ENCODE peak calls at places on chromosome 17, in seven cellular contexts. One of them, this sample, is unnamed. For H4K20me1 and H3K9me3, the result is how much of the 10 kb centered on the place peaks cover.

GRCh38 chr17:15776871-15777270 is 44.8 kb downstream of the TBC1D26 start:
- DNase-seq in neural progenitor cell: no peak
- DNase-seq in endothelial cell of umbilical vein: no peak
- DNase-seq in IMR-90: no peak
- DNase-seq in SK-N-SH: no peak
- DNase-seq in H1: no peak
- DNase-seq in osteoblast: no peak
- DNase-seq in this sample: no peak

GRCh38 chr17:34991606-34992005 is 11.3 kb downstream of the LIG3 start:
- DNase-seq in neural progenitor cell: no peak
- DNase-seq in SK-N-SH: no peak
- DNase-seq in endothelial cell of umbilical vein: no peak
- DNase-seq in osteoblast: no peak
- DNase-seq in IMR-90: no peak
- DNase-seq in H1: no peak
- DNase-seq in this sample: no peak

GRCh38 chr17:41404024-41404651 is 6.7 kb upstream of the KRT31 start:
- DNase-seq in SK-N-SH: no peak
- DNase-seq in neural progenitor cell: no peak
- DNase-seq in IMR-90: peak
- DNase-seq in endothelial cell of umbilical vein: peak
- DNase-seq in osteoblast: peak
- DNase-seq in H1: no peak
- DNase-seq in this sample: peak

GRCh38 chr17:49548506-49549310 is 27.0 kb upstream of the NXPH3 start:
- DNase-seq in H1: no peak
- DNase-seq in neural progenitor cell: peak
- DNase-seq in osteoblast: peak
- DNase-seq in SK-N-SH: peak
- DNase-seq in IMR-90: peak
- DNase-seq in endothelial cell of umbilical vein: no peak
- DNase-seq in this sample: no peak

GRCh38 chr17:6908807-6909206 is 77.3 kb upstream of the TEKT1 start:
- DNase-seq in H1: no peak
- DNase-seq in IMR-90: no peak
- DNase-seq in endothelial cell of umbilical vein: no peak
- DNase-seq in neural progenitor cell: no peak
- DNase-seq in SK-N-SH: no peak
- DNase-seq in osteoblast: no peak
- DNase-seq in this sample: no peak

GRCh38 chr17:80601146-80601545 is 56.5 kb downstream of the RPTOR start:
- DNase-seq in SK-N-SH: no peak
- DNase-seq in endothelial cell of umbilical vein: no peak
- DNase-seq in neural progenitor cell: no peak
- DNase-seq in osteoblast: no peak
- DNase-seq in H1: no peak
- DNase-seq in IMR-90: no peak
- DNase-seq in this sample: no peak

GRCh38 chr17:42174126-42174783 is 6.7 kb downstream of the KCNH4 start:
- DNase-seq in H1: no peak
- DNase-seq in SK-N-SH: no peak
- DNase-seq in osteoblast: peak
- DNase-seq in endothelial cell of umbilical vein: no peak
- DNase-seq in neural progenitor cell: no peak
- DNase-seq in IMR-90: no peak
- DNase-seq in this sample: no peak

GRCh38 chr17:9307313-9307998 is 268.2 kb downstream of the STX8 start:
- DNase-seq in endothelial cell of umbilical vein: peak
- DNase-seq in IMR-90: peak
- DNase-seq in SK-N-SH: no peak
- DNase-seq in neural progenitor cell: peak
- DNase-seq in H1: no peak
- DNase-seq in osteoblast: no peak
- DNase-seq in this sample: no peak

GRCh38 chr17:74603032-74603635 is 11.1 kb upstream of the CD300LD start:
- DNase-seq in SK-N-SH: no peak
- DNase-seq in H1: no peak
- DNase-seq in endothelial cell of umbilical vein: no peak
- DNase-seq in IMR-90: no peak
- DNase-seq in neural progenitor cell: no peak
- DNase-seq in osteoblast: no peak
- DNase-seq in this sample: no peak

GRCh38 chr17:8173056-8173870 is 2.9 kb downstream of the TMEM107 start:
- DNase-seq in IMR-90: peak
- DNase-seq in osteoblast: peak
- DNase-seq in endothelial cell of umbilical vein: peak
- DNase-seq in SK-N-SH: peak
- DNase-seq in neural progenitor cell: peak
- DNase-seq in H1: no peak
- DNase-seq in this sample: peak

GRCh38 chr17:6574689-6575595 is 18.6 kb upstream of the PITPNM3 start:
- DNase-seq in endothelial cell of umbilical vein: peak
- DNase-seq in H1: no peak
- DNase-seq in SK-N-SH: no peak
- DNase-seq in neural progenitor cell: peak
- DNase-seq in osteoblast: peak
- DNase-seq in IMR-90: peak
- DNase-seq in this sample: peak

GRCh38 chr17:4577386-4577993 is 6.8 kb upstream of the SMTNL2 start:
- DNase-seq in IMR-90: no peak
- DNase-seq in H1: no peak
- DNase-seq in endothelial cell of umbilical vein: no peak
- DNase-seq in SK-N-SH: no peak
- DNase-seq in osteoblast: no peak
- DNase-seq in neural progenitor cell: no peak
- DNase-seq in this sample: no peak

GRCh38 chr17:79137791-79138190 is 63.2 kb downstream of the ENGASE start:
- DNase-seq in osteoblast: no peak
- DNase-seq in endothelial cell of umbilical vein: no peak
- DNase-seq in H1: no peak
- DNase-seq in SK-N-SH: peak
- DNase-seq in IMR-90: no peak
- DNase-seq in neural progenitor cell: no peak
- DNase-seq in this sample: no peak

GRCh38 chr17:31495049-31495885 is 103.8 kb downstream of the RAB11FIP4 start:
- DNase-seq in SK-N-SH: peak
- DNase-seq in osteoblast: peak
- DNase-seq in H1: no peak
- DNase-seq in neural progenitor cell: no peak
- DNase-seq in endothelial cell of umbilical vein: no peak
- DNase-seq in IMR-90: no peak
- DNase-seq in this sample: no peak

GRCh38 chr17:6752068-6752909 is 3.6 kb upstream of the XAF1 start:
- DNase-seq in IMR-90: peak
- DNase-seq in osteoblast: peak
- DNase-seq in endothelial cell of umbilical vein: peak
- DNase-seq in H1: no peak
- DNase-seq in SK-N-SH: no peak
- DNase-seq in neural progenitor cell: no peak
- DNase-seq in this sample: peak

GRCh38 chr17:53191878-53192277 is 630.8 kb upstream of the KIF2B start:
- DNase-seq in SK-N-SH: no peak
- DNase-seq in neural progenitor cell: no peak
- DNase-seq in IMR-90: no peak
- DNase-seq in endothelial cell of umbilical vein: no peak
- DNase-seq in H1: no peak
- DNase-seq in osteoblast: no peak
- DNase-seq in this sample: no peak

GRCh38 chr17:47665655-47666054 is 15.9 kb downstream of the KPNB1 start:
- DNase-seq in SK-N-SH: no peak
- DNase-seq in IMR-90: peak
- DNase-seq in endothelial cell of umbilical vein: no peak
- DNase-seq in neural progenitor cell: no peak
- DNase-seq in osteoblast: peak
- DNase-seq in H1: no peak
- DNase-seq in this sample: no peak

GRCh38 chr17:55740515-55741352 is 10.1 kb upstream of the PCTP start:
- DNase-seq in neural progenitor cell: no peak
- DNase-seq in SK-N-SH: no peak
- DNase-seq in osteoblast: no peak
- DNase-seq in endothelial cell of umbilical vein: no peak
- DNase-seq in IMR-90: no peak
- DNase-seq in H1: no peak
- DNase-seq in this sample: no peak

DNA sequence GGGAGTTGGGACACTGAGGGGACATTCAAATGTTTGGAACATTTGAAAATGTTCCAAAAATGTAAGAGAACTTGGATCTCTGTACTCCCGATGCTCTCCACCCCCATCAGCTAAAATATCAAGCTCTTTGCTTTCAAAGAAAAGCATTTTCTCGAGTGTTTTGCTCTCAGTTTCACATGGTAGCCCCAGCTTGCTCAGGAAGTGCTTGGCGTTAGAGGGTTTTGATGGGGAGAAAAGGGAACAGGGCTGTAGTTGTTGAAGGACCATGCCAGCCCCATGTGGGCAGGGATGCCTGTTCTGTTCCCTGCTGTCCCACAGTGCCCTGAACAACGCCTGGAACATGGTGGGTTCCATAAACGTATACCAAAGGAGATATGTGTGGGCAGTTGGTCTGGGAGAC is 37.0 kb downstream of the RAI1 start:
- DNase-seq in H1: no peak
- DNase-seq in IMR-90: no peak
- DNase-seq in osteoblast: no peak
- DNase-seq in SK-N-SH: no peak
- DNase-seq in endothelial cell of umbilical vein: no peak
- DNase-seq in neural progenitor cell: no peak
- DNase-seq in this sample: no peak
- H4K20me1 ChIP-seq in H1: under half
- H4K20me1 ChIP-seq in IMR-90: half or more
- H4K20me1 ChIP-seq in osteoblast: under half
- H4K20me1 ChIP-seq in SK-N-SH: half or more
- H4K20me1 ChIP-seq in endothelial cell of umbilical vein: under half
- H4K20me1 ChIP-seq in neural progenitor cell: half or more
- H4K20me1 ChIP-seq in this sample: half or more

GRCh38 chr17:10992097-10992496 is 154.2 kb upstream of the PIRT start:
- DNase-seq in H1: no peak
- DNase-seq in neural progenitor cell: no peak
- DNase-seq in osteoblast: no peak
- DNase-seq in IMR-90: no peak
- DNase-seq in SK-N-SH: no peak
- DNase-seq in endothelial cell of umbilical vein: no peak
- DNase-seq in this sample: no peak

GRCh38 chr17:10987786-10988185 is 149.9 kb upstream of the PIRT start:
- DNase-seq in H1: no peak
- DNase-seq in neural progenitor cell: no peak
- DNase-seq in endothelial cell of umbilical vein: no peak
- DNase-seq in IMR-90: no peak
- DNase-seq in SK-N-SH: no peak
- DNase-seq in osteoblast: no peak
- DNase-seq in this sample: no peak

DNA sequence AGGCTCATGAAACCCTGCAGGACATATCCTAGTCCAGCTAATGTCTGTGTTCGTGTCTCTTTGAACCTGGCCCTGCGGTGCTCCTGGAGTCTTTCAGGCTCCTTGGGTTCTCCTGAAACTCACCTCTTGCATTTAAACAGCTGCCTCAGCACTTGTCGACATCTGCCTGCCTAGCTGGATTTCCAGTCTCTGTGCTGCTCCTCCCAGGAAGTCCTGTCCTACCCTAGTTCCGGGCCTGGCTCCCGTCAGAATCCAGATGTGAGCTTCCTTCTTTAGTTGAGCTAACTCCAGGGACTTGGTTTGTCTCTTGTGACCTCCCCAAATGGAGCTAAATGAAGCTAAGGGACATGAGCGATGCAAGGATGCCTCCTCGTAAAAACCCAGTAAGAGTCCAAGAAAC is 155.2 kb upstream of the PIRT start:
- DNase-seq in H1: no peak
- DNase-seq in osteoblast: no peak
- DNase-seq in endothelial cell of umbilical vein: no peak
- DNase-seq in SK-N-SH: no peak
- DNase-seq in IMR-90: no peak
- DNase-seq in neural progenitor cell: no peak
- DNase-seq in this sample: no peak
- H3K9me3 ChIP-seq in H1: under half
- H3K9me3 ChIP-seq in osteoblast: under half
- H3K9me3 ChIP-seq in endothelial cell of umbilical vein: under half
- H3K9me3 ChIP-seq in SK-N-SH: under half
- H3K9me3 ChIP-seq in IMR-90: under half
- H3K9me3 ChIP-seq in neural progenitor cell: under half
- H3K9me3 ChIP-seq in this sample: under half

DNA sequence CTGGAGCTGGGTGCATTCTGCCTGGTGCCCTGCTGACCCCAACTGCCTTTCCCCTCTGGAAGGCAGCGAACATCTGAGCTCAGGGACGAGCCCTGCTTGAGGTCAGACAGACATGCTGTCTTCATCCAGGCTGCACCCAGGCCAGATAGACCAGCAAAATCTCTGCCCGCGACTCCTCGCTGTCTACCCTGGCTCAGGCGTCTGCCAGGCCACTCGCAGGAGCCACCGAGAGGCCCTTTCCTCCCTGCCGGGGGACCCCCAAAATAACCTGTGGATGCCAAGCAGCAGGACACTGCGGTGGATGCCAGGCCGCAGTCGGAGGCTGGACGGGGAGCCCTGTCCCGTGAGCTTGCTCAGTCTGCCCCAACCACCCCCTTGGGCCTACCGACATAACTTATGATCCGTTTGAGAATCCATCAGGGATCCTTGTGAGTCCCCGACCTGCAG is 3.3 kb upstream of the SLC25A10 start:
- DNase-seq in osteoblast: peak
- DNase-seq in H1: no peak
- DNase-seq in neural progenitor cell: no peak
- DNase-seq in IMR-90: no peak
- DNase-seq in endothelial cell of umbilical vein: no peak
- DNase-seq in SK-N-SH: no peak
- DNase-seq in this sample: no peak
- H4K20me1 ChIP-seq in osteoblast: under half
- H4K20me1 ChIP-seq in H1: under half
- H4K20me1 ChIP-seq in neural progenitor cell: under half
- H4K20me1 ChIP-seq in IMR-90: under half
- H4K20me1 ChIP-seq in endothelial cell of umbilical vein: under half
- H4K20me1 ChIP-seq in SK-N-SH: under half
- H4K20me1 ChIP-seq in this sample: half or more

DNA sequence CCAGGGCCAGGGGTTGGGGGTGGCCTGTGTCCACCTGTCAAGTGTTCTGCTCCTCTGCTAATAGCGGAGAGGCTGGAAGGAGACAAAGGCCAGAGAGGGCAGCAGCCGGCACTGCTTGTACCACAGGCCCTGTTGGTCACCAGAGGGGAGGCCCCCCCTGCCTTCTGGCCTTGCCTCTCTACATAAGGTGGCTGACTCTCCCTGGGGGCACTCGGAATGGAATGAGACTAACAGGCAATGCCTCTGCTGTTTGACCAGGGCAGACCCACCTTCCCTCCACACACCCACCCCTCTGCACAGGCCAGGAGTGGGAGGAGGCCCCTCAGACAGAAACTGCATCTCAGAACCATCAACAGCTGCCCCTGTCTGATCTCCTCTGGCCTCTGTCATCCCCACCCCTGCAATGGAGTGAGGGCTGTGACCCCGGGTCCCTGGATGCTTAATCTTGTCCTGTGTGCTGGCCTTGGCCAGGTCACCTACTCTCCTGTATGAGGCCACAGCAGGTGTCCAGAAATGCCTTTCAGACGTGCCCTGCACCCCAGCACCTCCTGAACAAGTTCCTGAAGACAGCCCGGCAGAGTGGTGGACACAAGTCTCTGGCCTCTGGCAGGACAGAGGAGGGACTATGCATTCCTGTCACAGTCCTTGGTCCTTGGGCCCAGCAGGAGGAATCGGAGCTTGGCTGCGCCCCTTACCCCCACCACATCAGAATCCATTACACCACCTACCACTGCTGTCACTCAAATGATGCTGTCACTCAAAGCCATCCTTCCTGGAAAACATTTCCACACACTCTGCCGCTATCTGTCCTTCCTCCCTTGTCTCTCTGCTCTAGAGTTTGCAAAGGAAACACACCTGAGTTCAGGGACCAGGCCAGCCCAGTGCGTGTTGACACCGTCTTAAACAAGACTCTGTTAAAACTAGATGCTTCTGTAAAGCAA is 107.5 kb upstream of the ZNF750 start:
- DNase-seq in IMR-90: no peak
- DNase-seq in H1: no peak
- DNase-seq in neural progenitor cell: no peak
- DNase-seq in endothelial cell of umbilical vein: no peak
- DNase-seq in SK-N-SH: no peak
- DNase-seq in osteoblast: no peak
- DNase-seq in this sample: no peak
- H3K9me3 ChIP-seq in IMR-90: half or more
- H3K9me3 ChIP-seq in H1: half or more
- H3K9me3 ChIP-seq in neural progenitor cell: under half
- H3K9me3 ChIP-seq in endothelial cell of umbilical vein: under half
- H3K9me3 ChIP-seq in SK-N-SH: under half
- H3K9me3 ChIP-seq in osteoblast: under half
- H3K9me3 ChIP-seq in this sample: under half